ENCODE peak calls at places on chromosome 5, in four cellular contexts. One of them, this sample, is unnamed.
A peak's percentile ranks its signal among the peaks of the same experiment; 100 is the strongest.

GRCh38 chr5:11385901-11386293 is 518.3 kb downstream of the CTNND2 start:
- DNase-seq in H1: peak; percentile 71
- DNase-seq in K562: no peak
- DNase-seq in GM12878: no peak
- DNase-seq in this sample: no peak

GRCh38 chr5:75461679-75462078 is 49.8 kb downstream of the CERT1 start:
- DNase-seq in H1: no peak
- DNase-seq in K562: no peak
- DNase-seq in GM12878: no peak
- DNase-seq in this sample: no peak

GRCh38 chr5:142984016-142984415 is 213.8 kb downstream of the ARHGAP26 start:
- DNase-seq in H1: no peak
- DNase-seq in K562: no peak
- DNase-seq in GM12878: no peak
- DNase-seq in this sample: no peak

GRCh38 chr5:76371955-76372319 is 31.1 kb upstream of the IQGAP2 start:
- DNase-seq in H1: no peak
- DNase-seq in K562: no peak
- DNase-seq in GM12878: no peak
- DNase-seq in this sample: peak; percentile 45

GRCh38 chr5:15021286-15022046 is 149.9 kb upstream of the ANKH start:
- DNase-seq in H1: no peak
- DNase-seq in K562: no peak
- DNase-seq in GM12878: no peak
- DNase-seq in this sample: no peak

GRCh38 chr5:171629221-171630005 is 156.2 kb upstream of the SMIM23 start:
- DNase-seq in H1: no peak
- DNase-seq in K562: no peak
- DNase-seq in GM12878: no peak
- DNase-seq in this sample: no peak

GRCh38 chr5:169599451-169599850 is 15.9 kb downstream of the SPDL1 start:
- DNase-seq in H1: no peak
- DNase-seq in K562: no peak
- DNase-seq in GM12878: no peak
- DNase-seq in this sample: no peak

GRCh38 chr5:159047081-159047480 is 52.6 kb downstream of the EBF1 start:
- DNase-seq in H1: no peak
- DNase-seq in K562: no peak
- DNase-seq in GM12878: no peak
- DNase-seq in this sample: no peak

GRCh38 chr5:149426931-149427330 is 47.8 kb upstream of the IL17B start:
- DNase-seq in H1: no peak
- DNase-seq in K562: no peak
- DNase-seq in GM12878: no peak
- DNase-seq in this sample: no peak

GRCh38 chr5:93674138-93674537 is 67.3 kb downstream of the POU5F2 start:
- DNase-seq in H1: no peak
- DNase-seq in K562: no peak
- DNase-seq in GM12878: no peak
- DNase-seq in this sample: no peak

GRCh38 chr5:76337949-76338589 is 65.0 kb upstream of the IQGAP2 start:
- DNase-seq in H1: peak; percentile 74
- DNase-seq in K562: peak; percentile 79
- DNase-seq in GM12878: peak; percentile 24
- DNase-seq in this sample: peak; percentile 60

GRCh38 chr5:61969347-61969746 is 336.7 kb upstream of the KIF2A start:
- DNase-seq in H1: no peak
- DNase-seq in K562: no peak
- DNase-seq in GM12878: no peak
- DNase-seq in this sample: no peak

GRCh38 chr5:177350776-177351391 is 584 bp downstream of the LMAN2 start:
- DNase-seq in H1: no peak
- DNase-seq in K562: no peak
- DNase-seq in GM12878: no peak
- DNase-seq in this sample: no peak

GRCh38 chr5:177349362-177349647 is 2.2 kb downstream of the LMAN2 start:
- DNase-seq in H1: no peak
- DNase-seq in K562: no peak
- DNase-seq in GM12878: no peak
- DNase-seq in this sample: no peak

GRCh38 chr5:177353093-177353492 is 1.6 kb upstream of the LMAN2 start:
- DNase-seq in H1: no peak
- DNase-seq in K562: no peak
- DNase-seq in GM12878: no peak
- DNase-seq in this sample: no peak

GRCh38 chr5:177349762-177350161 is 1.7 kb downstream of the LMAN2 start:
- DNase-seq in H1: no peak
- DNase-seq in K562: no peak
- DNase-seq in GM12878: no peak
- DNase-seq in this sample: no peak

DNA sequence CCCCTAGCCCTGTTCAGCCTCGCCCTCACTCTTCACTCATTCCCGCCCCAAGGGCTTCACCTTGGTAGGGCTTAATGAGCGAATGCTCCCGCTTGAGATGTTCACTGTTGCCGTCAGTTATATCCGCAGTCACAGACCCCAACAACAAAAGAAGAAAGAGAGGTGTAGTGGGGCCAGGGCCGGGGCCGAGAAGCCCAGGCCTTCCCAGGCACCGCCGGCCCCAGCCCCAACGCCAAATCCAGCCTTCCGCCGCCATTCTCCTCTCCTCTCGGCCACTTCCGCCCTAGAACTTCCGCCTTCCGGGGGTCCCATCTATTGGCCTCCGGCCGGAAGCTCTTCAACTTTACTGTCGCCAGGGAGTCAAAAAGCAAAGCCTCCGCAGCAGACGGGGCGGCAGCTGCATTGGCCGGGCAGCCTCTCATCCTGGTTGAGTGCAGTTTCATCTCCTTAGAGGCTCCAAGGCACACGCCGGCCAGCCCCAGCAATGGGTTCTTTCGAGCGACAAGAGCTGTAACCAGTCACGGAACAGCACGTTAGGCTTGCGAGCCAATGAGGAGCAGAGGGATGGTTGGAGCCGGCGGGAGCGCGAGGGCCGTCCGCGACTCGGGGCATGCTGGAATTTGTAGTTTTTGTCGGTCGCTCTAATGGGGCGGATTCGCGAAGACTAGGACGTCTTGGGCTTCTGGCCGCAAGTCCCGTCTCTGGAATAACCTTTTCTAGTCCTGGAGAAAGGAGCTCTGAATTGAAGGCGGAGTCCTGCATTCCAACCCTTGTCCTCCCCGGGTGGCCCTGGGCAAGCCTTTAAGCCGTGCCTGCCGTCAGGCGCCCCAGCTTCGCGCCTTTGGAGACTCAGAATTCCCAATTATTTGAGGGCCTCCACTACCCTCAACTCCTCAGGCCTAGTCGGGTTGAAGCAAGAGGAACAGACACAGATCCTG is at the start of gene LMAN2:
- DNase-seq in H1: peak; percentile 80
- DNase-seq in K562: peak; percentile 96
- DNase-seq in GM12878: peak; percentile 93
- DNase-seq in this sample: peak; percentile 91
- TF ChIP-seq HDAC6 in H1: no peak
- TF ChIP-seq HDAC6 in K562: no peak
- TF ChIP-seq HDAC6 in GM12878: no peak
- TF ChIP-seq HDAC6 in this sample: no peak

GRCh38 chr5:116576043-116576713 is 1.6 kb upstream of the SEMA6A start:
- DNase-seq in H1: peak; percentile 83
- DNase-seq in K562: peak; percentile 48
- DNase-seq in GM12878: no peak
- DNase-seq in this sample: peak; percentile 24

GRCh38 chr5:116575635-116576042 is 1.0 kb upstream of the SEMA6A start:
- DNase-seq in H1: no peak
- DNase-seq in K562: no peak
- DNase-seq in GM12878: no peak
- DNase-seq in this sample: no peak

GRCh38 chr5:116579139-116579538 is 4.5 kb upstream of the SEMA6A start:
- DNase-seq in H1: no peak
- DNase-seq in K562: no peak
- DNase-seq in GM12878: no peak
- DNase-seq in this sample: peak; percentile 30

GRCh38 chr5:116578676-116579075 is 4.1 kb upstream of the SEMA6A start:
- DNase-seq in H1: no peak
- DNase-seq in K562: no peak
- DNase-seq in GM12878: no peak
- DNase-seq in this sample: peak; percentile 24

GRCh38 chr5:116577064-116577788 is 2.6 kb upstream of the SEMA6A start:
- DNase-seq in H1: no peak
- DNase-seq in K562: no peak
- DNase-seq in GM12878: peak; percentile 92
- DNase-seq in this sample: no peak
- TF ChIP-seq USF2 in H1: no peak
- TF ChIP-seq USF2 in K562: no peak
- TF ChIP-seq USF2 in GM12878: no peak
- TF ChIP-seq USF2 in this sample: no peak

GRCh38 chr5:4990017-4990416 is 150.1 kb upstream of the ADAMTS16 start:
- DNase-seq in H1: no peak
- DNase-seq in K562: no peak
- DNase-seq in GM12878: no peak
- DNase-seq in this sample: no peak

GRCh38 chr5:4989121-4989520 is 151.0 kb upstream of the ADAMTS16 start:
- DNase-seq in H1: no peak
- DNase-seq in K562: no peak
- DNase-seq in GM12878: no peak
- DNase-seq in this sample: no peak

DNA sequence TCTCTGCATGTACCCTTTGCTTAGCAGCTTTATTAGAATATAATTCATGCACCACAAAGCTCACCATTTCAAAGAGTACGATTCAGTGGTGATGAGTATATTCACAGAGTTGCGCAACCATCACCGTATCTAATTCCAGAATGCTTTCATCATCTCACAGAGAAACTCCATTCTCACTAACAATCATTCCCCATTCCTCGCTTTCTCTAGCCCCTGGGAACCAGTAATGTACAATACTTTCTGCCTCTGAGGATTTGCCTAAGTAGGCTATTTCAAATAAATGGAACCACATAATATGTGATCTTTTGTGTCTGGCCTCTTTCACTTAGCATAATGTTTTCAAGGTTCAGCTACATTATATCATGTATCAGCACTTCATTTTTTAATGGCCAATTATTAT is 145.1 kb upstream of the ADAMTS16 start:
- DNase-seq in H1: no peak
- DNase-seq in K562: no peak
- DNase-seq in GM12878: no peak
- DNase-seq in this sample: no peak
- TF ChIP-seq HDAC6 in H1: no peak
- TF ChIP-seq HDAC6 in K562: no peak
- TF ChIP-seq HDAC6 in GM12878: no peak
- TF ChIP-seq HDAC6 in this sample: no peak

GRCh38 chr5:115795700-115796099 is 20.8 kb downstream of the CDO1 start:
- DNase-seq in H1: no peak
- DNase-seq in K562: no peak
- DNase-seq in GM12878: no peak
- DNase-seq in this sample: no peak

GRCh38 chr5:115801152-115801551 is 15.3 kb downstream of the CDO1 start:
- DNase-seq in H1: no peak
- DNase-seq in K562: no peak
- DNase-seq in GM12878: no peak
- DNase-seq in this sample: no peak

GRCh38 chr5:115800108-115800507 is 16.4 kb downstream of the CDO1 start:
- DNase-seq in H1: no peak
- DNase-seq in K562: no peak
- DNase-seq in GM12878: no peak
- DNase-seq in this sample: no peak

GRCh38 chr5:115796656-115797055 is 19.8 kb downstream of the CDO1 start:
- DNase-seq in H1: no peak
- DNase-seq in K562: no peak
- DNase-seq in GM12878: no peak
- DNase-seq in this sample: no peak

DNA sequence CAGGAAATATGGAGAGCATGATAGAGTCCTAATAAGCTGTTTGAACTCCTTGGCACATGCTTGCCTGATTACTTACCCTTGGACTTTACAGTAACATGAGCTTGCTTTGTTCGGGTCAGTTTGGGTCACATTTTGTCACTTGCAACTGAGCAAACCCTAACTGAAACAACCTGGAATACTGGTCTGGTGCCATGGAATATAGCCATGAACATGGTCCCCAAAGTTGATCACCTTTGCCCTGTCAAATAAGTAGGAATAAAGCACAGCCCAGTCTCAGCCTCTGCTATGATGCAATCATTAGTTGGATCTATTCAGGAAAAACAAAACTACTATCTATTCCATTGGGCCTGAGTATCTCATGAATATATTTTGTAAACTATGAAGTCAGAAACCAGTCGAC is 18.2 kb downstream of the CDO1 start:
- DNase-seq in H1: no peak
- DNase-seq in K562: no peak
- DNase-seq in GM12878: no peak
- DNase-seq in this sample: no peak
- TF ChIP-seq USF2 in H1: no peak
- TF ChIP-seq USF2 in K562: no peak
- TF ChIP-seq USF2 in GM12878: no peak
- TF ChIP-seq USF2 in this sample: no peak

GRCh38 chr5:34054330-34054729 is 11.3 kb upstream of the C1QTNF3 start:
- DNase-seq in H1: no peak
- DNase-seq in K562: no peak
- DNase-seq in GM12878: no peak
- DNase-seq in this sample: no peak

GRCh38 chr5:34051374-34051980 is 8.5 kb upstream of the C1QTNF3 start:
- DNase-seq in H1: no peak
- DNase-seq in K562: no peak
- DNase-seq in GM12878: no peak
- DNase-seq in this sample: no peak

GRCh38 chr5:34053571-34054271 is 10.7 kb upstream of the C1QTNF3 start:
- DNase-seq in H1: no peak
- DNase-seq in K562: no peak
- DNase-seq in GM12878: no peak
- DNase-seq in this sample: no peak

GRCh38 chr5:34055671-34056070 is 12.7 kb upstream of the C1QTNF3 start:
- DNase-seq in H1: no peak
- DNase-seq in K562: no peak
- DNase-seq in GM12878: no peak
- DNase-seq in this sample: no peak

GRCh38 chr5:34053133-34053532 is 10.1 kb upstream of the C1QTNF3 start:
- DNase-seq in H1: no peak
- DNase-seq in K562: no peak
- DNase-seq in GM12878: no peak
- DNase-seq in this sample: no peak
- TF ChIP-seq HDAC6 in H1: no peak
- TF ChIP-seq HDAC6 in K562: no peak
- TF ChIP-seq HDAC6 in GM12878: no peak
- TF ChIP-seq HDAC6 in this sample: no peak